ENCODE peak calls at places on chromosomes 3 and 15, in four cellular contexts. C is T-helper 2 cell, Y is posterior vena cava, G is AG10803. T is an unnamed sample.

GRCh38 chr15:32641517-32642059 is at the start of gene SCG5:
- DNase-seq in C (no peak), Y (peak), G (no peak), T (no peak)

GRCh38 chr3:67489816-67490215 is 164.6 kb downstream of the SUCLG2 start:
- DNase-seq in C (no peak), Y (no peak), G (peak), T (no peak)

GRCh38 chr3:43477600-43477999 is 144.2 kb downstream of the ANO10 start:
- DNase-seq in C (peak), Y (no peak), G (no peak), T (peak)

GRCh38 chr3:47661121-47661752 is 82.6 kb upstream of the CSPG5 start:
- DNase-seq in C (no peak), Y (no peak), G (peak), T (no peak)

GRCh38 chr3:32384938-32385337 is 6.7 kb upstream of the CMTM7 start:
- DNase-seq in C (no peak), Y (no peak), G (no peak), T (no peak)

GRCh38 chr15:59138243-59138642 is 33.3 kb downstream of the CCNB2 start:
- DNase-seq in C (peak), Y (no peak), G (peak), T (peak)

GRCh38 chr15:78950906-78951840 is 6.3 kb upstream of the CTSH start:
- DNase-seq in C (no peak), Y (no peak), G (peak), T (no peak)

GRCh38 chr3:189588061-189588817 is 43.0 kb upstream of the TP63 start:
- DNase-seq in C (no peak), Y (no peak), G (peak), T (no peak)

GRCh38 chr3:44482721-44483120 is 5.3 kb upstream of the ZNF445 start:
- DNase-seq in C (no peak), Y (no peak), G (no peak), T (no peak)

GRCh38 chr3:158267015-158267414 is 157.1 kb downstream of the RSRC1 start:
- DNase-seq in C (no peak), Y (no peak), G (no peak), T (no peak)

GRCh38 chr3:98573231-98573728 is 20.1 kb downstream of the CPOX start:
- DNase-seq in C (no peak), Y (no peak), G (no peak), T (no peak)

GRCh38 chr3:66385066-66385465 is 115.8 kb downstream of the LRIG1 start:
- DNase-seq in C (no peak), Y (no peak), G (no peak), T (no peak)

GRCh38 chr3:109806929-109807328 is 469.6 kb upstream of the DPPA4 start:
- DNase-seq in C (no peak), Y (no peak), G (no peak), T (no peak)

GRCh38 chr15:43488790-43489585 is 4.0 kb downstream of the TP53BP1 start:
- DNase-seq in C (no peak), Y (no peak), G (no peak), T (no peak)

GRCh38 chr3:45997942-45998341 is 2.3 kb upstream of the FYCO1 start:
- DNase-seq in C (no peak), Y (no peak), G (no peak), T (no peak)

GRCh38 chr15:61327019-61327631 is 98.0 kb upstream of the RORA start:
- DNase-seq in C (no peak), Y (no peak), G (no peak), T (no peak)

GRCh38 chr3:39977058-39977794 is 167.8 kb downstream of the MYRIP start:
- DNase-seq in C (no peak), Y (no peak), G (no peak), T (no peak)

GRCh38 chr15:80773792-80774352 is 5.3 kb upstream of the CEMIP start:
- DNase-seq in C (no peak), Y (no peak), G (no peak), T (no peak)

GRCh38 chr3:141804447-141804777 is 41.2 kb downstream of the GRK7 start:
- DNase-seq in C (no peak), Y (no peak), G (no peak), T (no peak)

GRCh38 chr3:13934813-13935212 is 54.9 kb upstream of the WNT7A start:
- DNase-seq in C (no peak), Y (peak), G (no peak), T (no peak)

T was measured in spleen.